ENCODE peak calls at places on chromosomes 1 and 21, in five cellular contexts. U, I, M, A and P are unnamed samples.

GRCh38 chr21:43959231-43960041 is 52.7 kb upstream of the TRAPPC10 start:
- DNase-seq in U (no peak), I (no peak), M (no peak), A (peak), P (no peak)

GRCh38 chr21:33374080-33374873 is 28.9 kb upstream of the IFNGR2 start:
- DNase-seq in U (peak), I (peak), M (peak), A (no peak), P (peak)

GRCh38 chr1:21857142-21857839 is 45.2 kb downstream of the LDLRAD2 start:
- DNase-seq in U (peak), I (no peak), M (no peak), A (no peak), P (no peak)

GRCh38 chr1:91609571-91609970 is 108.9 kb downstream of the CDC7 start:
- DNase-seq in U (no peak), I (no peak), M (no peak), A (no peak), P (no peak)

GRCh38 chr1:13681921-13682320 is 18.1 kb upstream of the PRDM2 start:
- DNase-seq in U (no peak), I (no peak), M (no peak), A (no peak), P (no peak)

GRCh38 chr1:202197670-202198359 is 4.2 kb downstream of the LGR6 start:
- DNase-seq in U (no peak), I (no peak), M (no peak), A (no peak), P (no peak)

GRCh38 chr1:98919211-98919610 is 85.5 kb downstream of the PLPPR5 start:
- DNase-seq in U (no peak), I (no peak), M (no peak), A (no peak), P (no peak)

GRCh38 chr21:16468191-16468590 is 738.4 kb downstream of the USP25 start:
- DNase-seq in U (no peak), I (no peak), M (no peak), A (no peak), P (no peak)

GRCh38 chr1:196450143-196450911 is 157.9 kb downstream of the KCNT2 start:
- DNase-seq in U (no peak), I (no peak), M (no peak), A (no peak), P (no peak)

GRCh38 chr1:111191496-111191895 is 8.9 kb downstream of the DENND2D start:
- DNase-seq in U (no peak), I (no peak), M (no peak), A (no peak), P (no peak)

GRCh38 chr1:95022527-95022926 is 50.2 kb downstream of the ALG14 start:
- DNase-seq in U (no peak), I (no peak), M (no peak), A (no peak), P (no peak)

GRCh38 chr1:33459766-33460543 is 12.5 kb upstream of the ZSCAN20 start:
- DNase-seq in U (no peak), I (no peak), M (no peak), A (no peak), P (no peak)

GRCh38 chr1:32335619-32335950 is 448 bp downstream of the MARCKSL1 start:
- DNase-seq in U (no peak), I (no peak), M (no peak), A (no peak), P (no peak)

GRCh38 chr1:175839678-175840669 is 96.6 kb upstream of the TNR start:
- DNase-seq in U (no peak), I (no peak), M (no peak), A (no peak), P (no peak)

GRCh38 chr1:44084998-44085675 is 33.5 kb upstream of the KLF17 start:
- DNase-seq in U (no peak), I (no peak), M (no peak), A (no peak), P (no peak)

GRCh38 chr1:230270940-230271325 is 155.2 kb downstream of the PGBD5 start:
- DNase-seq in U (peak), I (no peak), M (peak), A (peak), P (no peak)

GRCh38 chr1:172764378-172764777 is 105.5 kb downstream of the FASLG start:
- DNase-seq in U (no peak), I (no peak), M (no peak), A (no peak), P (no peak)

GRCh38 chr1:11307837-11308236 is 34.8 kb downstream of the UBIAD1 start:
- DNase-seq in U (no peak), I (no peak), M (no peak), A (no peak), P (no peak)

GRCh38 chr1:81706650-81707435 is 93.9 kb upstream of the ADGRL2 start:
- DNase-seq in U (no peak), I (no peak), M (no peak), A (no peak), P (no peak)

GRCh38 chr1:77900687-77901293 is 12.4 kb downstream of the NEXN start:
- DNase-seq in U (no peak), I (peak), M (no peak), A (no peak), P (peak)
- TF ChIP-seq CTCF in U (peak), I (peak), M (peak), A (peak), P (peak)

GRCh38 chr1:109630081-109630880 is 10.6 kb downstream of the AMPD2 start:
- DNase-seq in U (no peak), I (no peak), M (peak), A (no peak), P (peak)
- TF ChIP-seq CTCF in U (no peak), I (no peak), M (no peak), A (no peak), P (no peak)

GRCh38 chr1:28640766-28641165 is 2.1 kb downstream of the TAF12 start:
- DNase-seq in U (no peak), I (no peak), M (no peak), A (no peak), P (no peak)
- TF ChIP-seq CTCF in U (no peak), I (no peak), M (no peak), A (no peak), P (no peak)

GRCh38 chr1:18922848-18923475 is 20.6 kb upstream of the ALDH4A1 start:
- DNase-seq in U (no peak), I (no peak), M (no peak), A (no peak), P (no peak)

GRCh38 chr1:18920931-18921330 is 18.6 kb upstream of the ALDH4A1 start:
- DNase-seq in U (no peak), I (no peak), M (no peak), A (no peak), P (no peak)

GRCh38 chr1:18923721-18924610 is 21.6 kb upstream of the ALDH4A1 start:
- DNase-seq in U (no peak), I (no peak), M (peak), A (no peak), P (no peak)

GRCh38 chr1:18921506-18922251 is 19.3 kb upstream of the ALDH4A1 start:
- DNase-seq in U (no peak), I (no peak), M (no peak), A (no peak), P (no peak)

GRCh38 chr1:18922319-18922726 is 20.0 kb upstream of the ALDH4A1 start:
- DNase-seq in U (peak), I (peak), M (peak), A (no peak), P (peak)
- TF ChIP-seq CTCF in U (no peak), I (peak), M (peak), A (no peak), P (no peak)

DNA sequence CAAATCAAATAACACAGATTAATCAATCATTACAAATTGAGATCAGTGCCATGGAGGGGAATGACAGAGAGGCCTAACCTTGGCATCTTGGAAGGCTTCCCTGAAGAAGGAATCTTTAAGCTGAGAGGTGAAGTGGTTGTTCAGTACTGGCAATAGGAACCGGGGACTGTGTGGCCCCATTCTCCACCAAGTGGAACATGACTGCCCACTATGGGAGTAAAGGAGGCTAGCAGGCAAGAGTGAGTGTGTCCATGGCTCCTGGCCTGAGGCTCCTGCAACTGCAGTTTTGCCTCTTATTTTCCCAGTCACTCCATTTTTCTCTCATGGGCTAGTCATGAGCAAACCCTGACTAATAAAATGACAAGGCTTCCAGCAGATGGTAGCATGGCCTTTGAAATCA is 112.2 kb upstream of the GJB5 start:
- DNase-seq in U (no peak), I (no peak), M (no peak), A (no peak), P (no peak)
- TF ChIP-seq CTCF in U (no peak), I (no peak), M (no peak), A (no peak), P (peak)

GRCh38 chr1:64268653-64269557 is 65.5 kb downstream of the UBE2U start:
- DNase-seq in U (peak), I (peak), M (peak), A (peak), P (peak)
- TF ChIP-seq CTCF in U (peak), I (peak), M (peak), A (peak), P (peak)

DNA sequence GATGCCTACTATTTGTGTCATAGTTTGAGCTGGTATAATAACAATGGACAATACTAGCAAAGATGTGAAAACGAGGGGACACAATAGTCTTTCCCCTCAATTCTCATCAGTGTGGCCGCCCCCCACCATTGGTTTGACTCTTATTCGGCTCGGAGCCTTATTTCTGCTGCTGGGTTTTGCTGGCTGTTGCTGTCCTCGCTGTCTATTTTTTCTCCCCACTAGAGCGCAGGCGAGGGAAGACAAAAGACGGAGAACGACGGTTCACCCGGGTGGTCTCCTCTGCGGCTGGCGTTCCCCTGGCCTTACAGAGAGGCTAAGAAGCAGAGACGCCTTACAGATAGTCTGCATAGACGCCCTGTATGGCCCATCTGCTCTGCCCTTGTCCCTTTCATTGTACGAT is 19.4 kb downstream of the CLIC6 start:
- DNase-seq in U (no peak), I (no peak), M (no peak), A (no peak), P (no peak)
- TF ChIP-seq CTCF in U (no peak), I (no peak), M (no peak), A (no peak), P (no peak)

GRCh38 chr1:38138498-38139233 is 92.1 kb upstream of the POU3F1 start:
- DNase-seq in U (no peak), I (peak), M (peak), A (peak), P (no peak)
- TF ChIP-seq CTCF in U (no peak), I (no peak), M (peak), A (peak), P (no peak)